ENCODE peak calls at places on chromosomes 7 and 10, in eight cellular contexts. R, T, Y, A, M, X, L and B are unnamed samples.

GRCh38 chr10:63058236-63058635 is 74.9 kb upstream of the NRBF2 start:
- DNase-seq in A (no peak), R (no peak), M (no peak), T (peak; percentile 20), Y (no peak), L (no peak), X (no peak), B (no peak)

GRCh38 chr10:21495686-21496284 is 29.7 kb downstream of the SKIDA1 start:
- DNase-seq in R (no peak), T (peak; percentile 83), L (no peak), X (peak; percentile 84), Y (peak; percentile 99), M (peak; percentile 88), A (peak; percentile 93), B (peak; percentile 89)

GRCh38 chr7:104971290-104972071 is 42.5 kb upstream of the KMT2E start:
- DNase-seq in M (no peak), X (no peak), A (peak; percentile 44), T (peak; percentile 46), Y (no peak), L (no peak), R (no peak), B (no peak)

GRCh38 chr7:151838072-151838471 is 38.8 kb downstream of the PRKAG2 start:
- DNase-seq in X (no peak), A (no peak), R (no peak), Y (no peak), T (no peak), L (no peak), M (no peak), B (no peak)

GRCh38 chr7:50502001-50502684 is 52.0 kb upstream of the FIGNL1 start:
- DNase-seq in L (peak; percentile 47), Y (peak; percentile 72), M (no peak), T (peak; percentile 87), R (no peak), X (no peak), A (peak; percentile 44), B (no peak)

GRCh38 chr7:90345548-90346319 is 782 bp upstream of the GTPBP10 start:
- DNase-seq in L (peak; percentile 9), M (no peak), X (no peak), T (peak; percentile 44), Y (peak; percentile 61), A (no peak), R (no peak), B (no peak)

GRCh38 chr7:64869121-64869725 is 33.9 kb upstream of the ZNF273 start:
- DNase-seq in R (no peak), X (no peak), L (no peak), M (no peak), Y (no peak), A (no peak), T (no peak), B (no peak)

GRCh38 chr7:104096683-104097082 is 107.2 kb upstream of the RELN start:
- DNase-seq in X (no peak), M (no peak), A (peak; percentile 22), L (no peak), Y (no peak), R (no peak), T (peak; percentile 25), B (no peak)

GRCh38 chr7:129434846-129435318 is 650 bp downstream of the STRIP2 start:
- DNase-seq in R (no peak), L (no peak), T (peak; percentile 29), X (no peak), A (peak; percentile 32), M (no peak), Y (peak; percentile 61), B (no peak)

GRCh38 chr10:61943699-61944444 is 42.4 kb downstream of the ARID5B start:
- DNase-seq in T (peak; percentile 67), R (no peak), A (no peak), L (no peak), Y (peak; percentile 58), X (no peak), M (peak; percentile 49), B (no peak)

GRCh38 chr10:93152136-93152535 is 78.4 kb downstream of the CYP26A1 start:
- DNase-seq in Y (no peak), R (no peak), T (peak; percentile 89), X (no peak), L (peak; percentile 86), M (no peak), A (peak; percentile 52), B (no peak)

GRCh38 chr10:19329475-19329874 is 280.9 kb downstream of the MALRD1 start:
- DNase-seq in L (no peak), R (no peak), X (no peak), M (no peak), T (no peak), A (no peak), Y (no peak), B (no peak)

GRCh38 chr10:12358863-12359647 is 9.7 kb downstream of the CAMK1D start:
- DNase-seq in Y (no peak), R (no peak), L (no peak), X (no peak), A (no peak), T (no peak), M (peak; percentile 49), B (no peak)

GRCh38 chr10:114551310-114551972 is 106.6 kb downstream of the ABLIM1 start:
- DNase-seq in R (no peak), Y (peak; percentile 47), M (no peak), T (no peak), L (no peak), A (no peak), X (no peak), B (no peak)

GRCh38 chr7:594920-595620 is 75.4 kb upstream of the PDGFA start:
- DNase-seq in Y (no peak), T (no peak), L (no peak), X (no peak), A (no peak), M (no peak), R (no peak), B (no peak)

GRCh38 chr10:125028291-125028867 is 86.5 kb downstream of the ZRANB1 start:
- DNase-seq in R (no peak), Y (no peak), A (no peak), X (no peak), L (no peak), T (peak; percentile 64), M (no peak), B (no peak)

GRCh38 chr7:76182225-76182965 is 19.3 kb upstream of the SRRM3 start:
- DNase-seq in R (no peak), L (no peak), T (no peak), M (no peak), Y (no peak), A (no peak), X (no peak), B (no peak)

GRCh38 chr10:27744478-27745379 is 890 bp downstream of the MKX start:
- DNase-seq in R (no peak), Y (peak; percentile 79), A (no peak), X (no peak), M (peak; percentile 13), L (no peak), T (peak; percentile 71), B (peak; percentile 34)

GRCh38 chr7:72080349-72080766 is 331.8 kb downstream of the CALN1 start:
- DNase-seq in T (no peak), Y (no peak), L (no peak), A (no peak), M (no peak), X (no peak), R (no peak), B (no peak)

GRCh38 chr7:94133460-94133859 is 129.3 kb upstream of the BET1 start:
- DNase-seq in A (no peak), Y (no peak), R (no peak), X (no peak), T (no peak), L (no peak), M (no peak), B (no peak)

GRCh38 chr10:63657812-63658211 is 136.6 kb downstream of the REEP3 start:
- DNase-seq in X (no peak), T (no peak), A (no peak), R (no peak), L (no peak), M (no peak), Y (no peak), B (no peak)

GRCh38 chr7:105354383-105354782 is 34.3 kb downstream of the SRPK2 start:
- DNase-seq in T (no peak), Y (peak; percentile 36), L (no peak), R (no peak), X (no peak), A (no peak), M (no peak), B (no peak)

GRCh38 chr10:2994562-2994961 is 72.8 kb upstream of the PFKP start:
- DNase-seq in T (no peak), Y (no peak), X (no peak), A (no peak), L (no peak), M (no peak), R (no peak), B (no peak)

GRCh38 chr10:73744690-73744994 is 470 bp downstream of the SEC24C start:
- DNase-seq in T (peak; percentile 67), L (no peak), X (peak; percentile 39), A (peak; percentile 64), R (no peak), M (no peak), Y (peak; percentile 84), B (no peak)

GRCh38 chr7:727104-727805 is at the start of gene PRKAR1B:
- DNase-seq in L (no peak), X (no peak), M (no peak), A (peak; percentile 33), Y (peak; percentile 37), R (no peak), T (no peak), B (no peak)